ENCODE peak calls at places on chromosomes 16 and 17, in four cellular contexts. I is esophagus squamous epithelium, V is fibroblast of lung, B is left ventricle myocardium inferior. S is an unnamed sample. For H3K4me1, the result is how much of the 10 kb centered on the place peaks cover.

GRCh38 chr16:24668481-24669001 is 60.9 kb upstream of the TNRC6A start:
- DNase-seq in B (no peak), I (no peak), V (peak), S (peak)

GRCh38 chr16:69769404-69769803 is 7.3 kb downstream of the WWP2 start:
- DNase-seq in I (no peak), B (no peak), V (peak), S (no peak)

GRCh38 chr17:350706-351435 is 1.7 kb downstream of the RPH3AL start:
- DNase-seq in V (peak), I (no peak), B (peak), S (peak)

GRCh38 chr16:69476920-69477418 is 52.5 kb downstream of the CYB5B start:
- DNase-seq in V (peak), I (no peak), B (no peak), S (peak)

GRCh38 chr17:76735586-76736348 is 1.4 kb downstream of the SRSF2 start:
- DNase-seq in I (no peak), V (no peak), B (no peak), S (peak)

GRCh38 chr16:88356727-88357199 is 26.0 kb upstream of the ZNF469 start:
- DNase-seq in V (no peak), B (peak), I (no peak), S (no peak)

GRCh38 chr16:81997738-81998137 is 13.5 kb downstream of the SDR42E1 start:
- DNase-seq in V (peak), B (no peak), I (no peak), S (peak)

GRCh38 chr17:55635253-55635766 is 87.4 kb downstream of the TMEM100 start:
- DNase-seq in B (no peak), I (no peak), V (no peak), S (peak)

GRCh38 chr16:79758615-79759346 is 158.2 kb upstream of the MAF start:
- DNase-seq in I (no peak), V (no peak), B (no peak), S (no peak)

GRCh38 chr16:47109361-47109760 is 34.4 kb downstream of the NETO2 start:
- DNase-seq in B (no peak), I (no peak), V (no peak), S (no peak)

GRCh38 chr16:9836118-9836736 is 346.0 kb downstream of the GRIN2A start:
- DNase-seq in V (peak), B (no peak), I (no peak), S (peak)

GRCh38 chr17:48429156-48429555 is 858 bp downstream of the SKAP1 start:
- DNase-seq in V (no peak), B (no peak), I (no peak), S (no peak)

GRCh38 chr17:4565209-4566141 is 5.1 kb upstream of the GGT6 start:
- DNase-seq in I (no peak), V (peak), B (peak), S (peak)

GRCh38 chr17:59845595-59846390 is 47.0 kb downstream of the TUBD1 start:
- DNase-seq in B (no peak), V (peak), I (no peak), S (peak)

GRCh38 chr16:56345406-56346050 is 79.8 kb downstream of the AMFR start:
- DNase-seq in V (no peak), I (no peak), B (no peak), S (no peak)

GRCh38 chr17:35809855-35810461 is 674 bp downstream of the TAF15 start:
- DNase-seq in I (no peak), B (no peak), V (peak), S (peak)

GRCh38 chr16:11500720-11501346 is 85.9 kb downstream of the LITAF start:
- DNase-seq in B (no peak), V (no peak), I (no peak), S (no peak)

GRCh38 chr17:82883461-82884031 is 43.7 kb upstream of the ZNF750 start:
- DNase-seq in I (no peak), V (no peak), B (no peak), S (no peak)

GRCh38 chr16:54945063-54945462 is 14.4 kb downstream of the IRX5 start:
- DNase-seq in V (no peak), I (no peak), B (no peak), S (no peak)

GRCh38 chr16:54940279-54940604 is 9.6 kb downstream of the IRX5 start:
- DNase-seq in B (no peak), I (no peak), V (no peak), S (no peak)

GRCh38 chr16:54939537-54940278 is 9.0 kb downstream of the IRX5 start:
- DNase-seq in I (no peak), B (no peak), V (peak), S (peak)

GRCh38 chr16:54944002-54944401 is 13.3 kb downstream of the IRX5 start:
- DNase-seq in B (no peak), I (no peak), V (no peak), S (peak)

GRCh38 chr16:54942353-54942943 is 11.8 kb downstream of the IRX5 start:
- DNase-seq in B (no peak), I (no peak), V (no peak), S (no peak)
- H3K4me3 ChIP-seq in B (no peak), I (no peak), V (no peak), S (no peak)

GRCh38 chr17:40582328-40582901 is 17.1 kb upstream of the CCR7 start:
- DNase-seq in I (peak), V (no peak), B (peak), S (no peak)
- H3K4me1 ChIP-seq in I (under half), V (under half), B (under half), S (under half)

GRCh38 chr17:49576121-49576905 is 642 bp downstream of the NXPH3 start:
- DNase-seq in V (peak), B (peak), I (no peak), S (peak)
- H3K4me3 ChIP-seq in V (peak), B (peak), I (peak), S (peak)

DNA sequence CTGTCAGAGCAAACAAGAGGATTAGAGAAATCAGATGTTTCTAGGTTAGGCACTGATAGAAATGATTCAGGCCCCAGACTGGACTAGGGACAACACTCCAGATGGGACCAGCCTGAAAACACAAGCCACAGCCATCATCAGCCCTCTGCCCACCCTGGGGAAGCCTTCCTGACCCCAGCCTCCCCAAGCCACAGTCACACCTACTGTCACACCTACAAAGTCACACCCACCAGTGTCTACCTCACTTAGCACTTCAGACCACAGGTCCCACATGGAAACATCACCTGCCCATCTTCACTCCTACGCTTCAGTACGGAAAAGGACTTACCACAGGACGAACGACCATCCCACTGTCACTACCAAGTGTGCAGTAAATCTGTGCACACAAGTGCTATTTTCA is 197.9 kb downstream of the ZFHX3 start:
- DNase-seq in I (no peak), B (no peak), V (no peak), S (no peak)
- H3K4me1 ChIP-seq in I (under half), B (half or more), V (under half), S (under half)

DNA sequence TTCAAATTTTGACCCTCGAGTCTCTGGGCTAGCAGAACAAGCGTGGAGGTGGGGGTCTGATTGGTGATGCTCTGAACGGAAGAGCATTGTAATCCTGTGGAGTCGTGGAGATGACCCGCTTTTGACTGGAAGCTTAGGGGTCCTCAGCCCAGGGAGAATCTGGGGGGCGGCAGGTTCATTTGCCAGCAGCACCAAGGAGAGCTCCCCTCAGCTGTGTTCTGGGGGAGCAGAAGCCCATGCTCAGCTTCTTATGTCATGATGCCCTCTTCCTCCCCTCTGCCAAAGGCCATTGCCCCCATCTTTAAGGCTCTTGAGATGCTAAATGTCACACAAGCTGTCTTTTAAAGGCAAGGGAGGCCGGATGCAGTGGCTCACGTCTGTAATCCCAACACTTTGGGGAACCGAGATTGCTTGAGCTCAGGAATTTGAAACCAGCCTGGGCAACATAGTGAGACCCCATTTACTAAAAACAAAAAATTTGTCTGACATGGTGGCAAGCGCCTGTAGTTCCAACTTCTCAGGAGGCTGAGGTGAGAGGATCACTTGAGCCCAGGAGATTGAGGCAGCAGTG is 19.3 kb downstream of the LDHD start:
- DNase-seq in V (no peak), I (no peak), B (no peak), S (no peak)
- H3K4me3 ChIP-seq in V (no peak), I (no peak), B (no peak), S (no peak)